ENCODE peak calls at places on chromosome 12, in ten cellular contexts. E, H, U, W, L, V, I, K, X and B are unnamed samples.

GRCh38 chr12:111428728-111429175 is 23.0 kb downstream of the SH2B3 start:
- DNase-seq in L (no peak), E (no peak), I (no peak), H (no peak), U (no peak), V (no peak), X (no peak), K (no peak), W (no peak), B (no peak)

GRCh38 chr12:47079894-47080724 is at the start of gene AMIGO2:
- DNase-seq in H (peak), V (no peak), I (peak), X (peak), W (peak), L (peak), U (peak), E (no peak), K (no peak), B (peak)

GRCh38 chr12:105705765-105706164 is 375.3 kb downstream of the C12orf75 start:
- DNase-seq in L (peak), W (peak), K (no peak), I (peak), U (no peak), X (peak), H (no peak), V (no peak), E (no peak), B (no peak)

GRCh38 chr12:12107678-12108077 is 36.9 kb downstream of the BCL2L14 start:
- DNase-seq in V (no peak), W (no peak), L (no peak), I (no peak), E (no peak), X (no peak), U (no peak), H (no peak), K (no peak), B (no peak)

GRCh38 chr12:57628280-57629191 is 4.5 kb downstream of the B4GALNT1 start:
- DNase-seq in U (no peak), V (no peak), X (no peak), L (no peak), H (no peak), K (no peak), I (peak), W (no peak), E (no peak), B (no peak)

GRCh38 chr12:32115404-32116104 is 8.9 kb downstream of the BICD1 start:
- DNase-seq in W (peak), K (no peak), X (peak), V (no peak), L (peak), I (no peak), U (no peak), H (no peak), E (no peak), B (no peak)

GRCh38 chr12:51293693-51294092 is 23.5 kb upstream of the SMAGP start:
- DNase-seq in V (no peak), E (no peak), X (no peak), W (no peak), K (no peak), U (no peak), L (no peak), I (no peak), H (no peak), B (no peak)

GRCh38 chr12:546265-546919 is 86.7 kb downstream of the B4GALNT3 start:
- DNase-seq in U (no peak), W (no peak), I (no peak), X (no peak), V (no peak), E (no peak), K (no peak), H (no peak), L (no peak), B (no peak)

GRCh38 chr12:123288751-123289346 is 17.2 kb upstream of the CDK2AP1 start:
- DNase-seq in X (no peak), W (no peak), E (no peak), L (no peak), H (no peak), U (no peak), K (no peak), V (no peak), I (no peak), B (no peak)

GRCh38 chr12:52523825-52524224 is 3.6 kb upstream of the KRT5 start:
- DNase-seq in U (no peak), L (peak), I (peak), X (no peak), K (no peak), W (no peak), H (no peak), E (no peak), V (no peak), B (no peak)

GRCh38 chr12:24198070-24198469 is 248.6 kb upstream of the SOX5 start:
- DNase-seq in H (no peak), K (no peak), U (no peak), W (no peak), E (no peak), I (no peak), V (no peak), X (peak), L (peak), B (no peak)

GRCh38 chr12:6363330-6364036 is 11.9 kb downstream of the SCNN1A start:
- DNase-seq in I (peak), E (peak), H (peak), U (peak), W (no peak), K (peak), L (peak), X (peak), V (no peak), B (peak)

GRCh38 chr12:12839886-12840285 is 26.7 kb downstream of the DDX47 start:
- DNase-seq in I (no peak), V (no peak), E (no peak), U (no peak), H (no peak), X (peak), W (no peak), K (no peak), L (peak), B (no peak)

GRCh38 chr12:129753596-129753995 is 150.2 kb downstream of the TMEM132D start:
- DNase-seq in K (no peak), I (no peak), W (no peak), X (no peak), E (no peak), U (no peak), V (no peak), H (no peak), L (no peak), B (no peak)

GRCh38 chr12:83996671-83997070 is 915.9 kb downstream of the SLC6A15 start:
- DNase-seq in X (no peak), K (no peak), H (no peak), V (no peak), I (no peak), W (no peak), E (no peak), L (peak), U (no peak), B (no peak)

GRCh38 chr12:113271853-113272561 is 50.7 kb downstream of the TPCN1 start:
- DNase-seq in X (peak), L (peak), U (peak), W (peak), E (no peak), K (no peak), H (no peak), V (peak), I (no peak), B (no peak)

GRCh38 chr12:104669057-104669770 is 212.5 kb downstream of the CHST11 start:
- DNase-seq in U (no peak), E (no peak), I (no peak), X (no peak), V (no peak), W (peak), K (no peak), H (no peak), L (no peak), B (no peak)

GRCh38 chr12:31029466-31029865 is 44.2 kb upstream of the DDX11 start:
- DNase-seq in L (no peak), X (no peak), K (no peak), U (no peak), V (no peak), W (no peak), I (no peak), H (no peak), E (no peak), B (no peak)